ENCODE peak calls at places on chromosomes 7 and 10, in nine cellular contexts. A is HCT116, B is GM23338, S is mammary epithelial cell, M is IMR-90, E is neuronal stem cell, X is PC-3, I is K562, V is astrocyte. G is an unnamed sample.

GRCh38 chr10:6033954-6034353 is 28.2 kb downstream of the IL2RA start:
- DNase-seq in I (no peak), V (peak), E (no peak), S (no peak), X (no peak), M (no peak), B (no peak), A (no peak), G (no peak)

GRCh38 chr10:24920907-24921881 is 31.2 kb downstream of the PRTFDC1 start:
- DNase-seq in A (no peak), V (peak), I (peak), M (peak), E (no peak), B (peak), X (peak), S (peak), G (no peak)

GRCh38 chr7:68203246-68203645 is 1206.6 kb downstream of the TYW1 start:
- DNase-seq in A (no peak), E (no peak), S (no peak), B (no peak), X (no peak), V (no peak), M (no peak), I (no peak), G (no peak)

GRCh38 chr7:44767912-44768662 is 19.4 kb downstream of the ZMIZ2 start:
- DNase-seq in I (peak), X (no peak), B (no peak), V (no peak), A (no peak), M (peak), S (no peak), E (no peak), G (no peak)

GRCh38 chr7:3154881-3155494 is 111.3 kb upstream of the CARD11 start:
- DNase-seq in M (peak), E (peak), I (peak), X (peak), A (peak), S (peak), B (peak), V (no peak), G (peak)

GRCh38 chr7:24336461-24336860 is 52.5 kb downstream of the NPY start:
- DNase-seq in M (no peak), I (no peak), X (no peak), A (peak), S (no peak), B (peak), E (no peak), V (no peak), G (no peak)

GRCh38 chr7:102404005-102404861 is 8.1 kb downstream of the PRKRIP1 start:
- DNase-seq in E (peak), S (peak), V (peak), I (peak), B (peak), X (peak), M (peak), A (peak), G (peak)

GRCh38 chr7:101121996-101122932 is 4.6 kb upstream of the SERPINE1 start:
- DNase-seq in M (peak), S (peak), B (peak), I (no peak), E (no peak), X (peak), V (peak), A (peak), G (no peak)

GRCh38 chr10:132859084-132859855 is 73.3 kb upstream of the NKX6-2 start:
- DNase-seq in S (no peak), B (no peak), X (no peak), M (no peak), V (no peak), I (no peak), A (no peak), E (no peak), G (no peak)

DNA sequence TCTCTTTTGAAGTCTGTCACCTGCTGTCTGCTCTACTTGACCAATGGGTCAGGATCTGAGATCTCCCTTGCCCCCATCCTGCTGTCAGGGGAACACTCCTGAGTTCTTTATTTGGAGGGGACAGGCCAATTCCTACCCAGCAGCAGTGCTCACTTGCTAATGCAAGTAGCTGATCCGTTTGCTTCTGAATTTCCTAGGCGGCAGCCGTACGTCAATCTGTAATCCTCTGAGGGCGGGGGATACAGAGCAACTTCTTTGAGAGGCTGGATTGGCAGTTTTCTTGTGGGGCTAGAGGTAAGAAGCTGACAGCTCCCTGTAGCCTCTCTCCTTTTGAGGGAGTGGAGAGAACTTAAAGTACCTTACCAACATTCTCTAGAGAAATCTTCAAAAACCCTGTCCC is 36.6 kb downstream of the TYW1 start:
- DNase-seq in X (no peak), S (no peak), B (no peak), V (no peak), I (no peak), A (no peak), M (no peak), E (no peak), G (no peak)
- H2AFZ ChIP-seq in X (no peak), S (no peak), B (no peak), V (no peak), I (no peak), A (no peak), M (no peak), E (no peak), G (no peak)

GRCh38 chr10:44356139-44357115 is 28.5 kb downstream of the CXCL12 start:
- DNase-seq in V (no peak), A (no peak), I (no peak), M (no peak), X (no peak), S (peak), E (no peak), B (no peak), G (no peak)
- H2AFZ ChIP-seq in V (no peak), A (no peak), I (no peak), M (no peak), X (no peak), S (no peak), E (no peak), B (no peak), G (no peak)

DNA sequence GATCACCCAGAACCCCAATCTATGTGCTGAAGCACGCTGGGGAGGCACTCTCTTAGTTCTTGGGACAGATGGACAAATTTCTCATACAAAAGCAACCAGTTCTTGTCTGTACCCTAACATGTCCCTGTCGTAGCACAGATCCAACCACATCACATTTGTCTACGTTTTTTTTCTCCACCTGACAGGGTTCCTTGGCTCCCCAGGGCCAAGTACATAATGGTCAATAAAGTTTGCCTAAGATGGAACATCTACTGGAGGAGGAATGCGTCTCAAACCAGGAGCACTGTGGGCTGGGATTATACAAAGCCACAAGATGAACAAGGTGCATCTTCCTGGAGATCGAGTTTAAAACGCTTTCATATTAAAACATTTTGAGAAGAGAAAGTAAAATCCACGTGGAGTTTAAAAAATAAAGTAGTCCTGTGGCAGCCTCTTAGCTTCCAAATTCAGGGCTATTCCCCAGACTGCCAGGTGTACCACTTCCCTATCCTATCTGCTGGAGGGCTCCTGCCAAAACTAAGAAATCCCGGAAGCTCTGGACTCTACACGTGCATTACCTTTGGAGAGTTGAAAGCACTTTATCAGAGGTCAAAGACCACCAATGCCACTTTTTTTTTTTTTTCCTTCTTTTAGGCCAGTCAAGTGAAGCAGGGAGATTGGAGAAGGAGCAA is 1.4 kb downstream of the TMEM243 start:
- DNase-seq in M (no peak), S (no peak), E (no peak), V (no peak), A (no peak), I (no peak), B (no peak), X (no peak), G (no peak)
- H2AFZ ChIP-seq in M (no peak), S (no peak), E (no peak), V (no peak), A (no peak), I (peak), B (no peak), X (no peak), G (no peak)

DNA sequence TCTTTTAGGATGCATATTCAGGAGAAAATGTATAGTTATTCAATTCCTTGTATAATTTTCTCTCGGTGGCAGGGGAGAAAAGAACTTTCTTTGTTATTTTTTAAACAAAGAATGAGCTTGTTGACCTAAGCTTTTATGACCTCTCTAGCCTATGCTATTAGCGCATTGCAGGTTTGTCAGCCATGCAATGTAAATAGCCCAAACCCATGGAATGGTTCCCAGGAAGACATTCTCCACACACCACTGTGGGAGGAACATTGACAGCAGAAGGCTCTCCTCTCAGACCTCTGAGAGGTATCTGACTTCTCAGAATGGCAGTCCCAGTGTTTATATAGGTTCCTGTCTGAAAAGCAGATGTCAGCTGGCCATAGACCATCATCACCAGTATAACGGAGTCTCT is 19.6 kb upstream of the AGBL3 start:
- DNase-seq in B (no peak), M (no peak), A (no peak), S (no peak), I (no peak), E (no peak), X (peak), V (no peak), G (no peak)
- H2AFZ ChIP-seq in B (no peak), M (no peak), A (no peak), S (no peak), I (no peak), E (no peak), X (no peak), V (no peak), G (no peak)

G was measured in Karpas-422.